ENCODE peak calls at places on chromosomes 6 and 20, in eight cellular contexts. S is HFF-Myc, H is dorsolateral prefrontal cortex, U is lung, A is sigmoid colon, M is MM.1S, F is PC-9, W is GM12865. L is an unnamed sample.

GRCh38 chr6:166025149-166025898 is 142.3 kb downstream of the TBXT start:
- DNase-seq in M (no peak), A (no peak), F (no peak), W (no peak), U (no peak), S (no peak), H (no peak), L (peak)

GRCh38 chr20:56925696-56926101 is 296.6 kb downstream of the TFAP2C start:
- DNase-seq in A (peak), F (no peak), M (no peak), S (no peak), U (no peak), W (no peak), H (no peak), L (no peak)

GRCh38 chr20:14951707-14952106 is 614.3 kb upstream of the FLRT3 start:
- DNase-seq in U (no peak), F (no peak), M (no peak), H (no peak), A (no peak), S (peak), W (no peak), L (peak)

GRCh38 chr6:81606965-81607381 is 145.5 kb downstream of the TENT5A start:
- DNase-seq in W (no peak), F (no peak), U (no peak), A (no peak), H (no peak), M (no peak), S (peak), L (peak)

GRCh38 chr6:107715523-107716321 is 108.4 kb downstream of the SCML4 start:
- DNase-seq in M (no peak), W (no peak), A (no peak), U (no peak), F (peak), H (no peak), S (no peak), L (no peak)

GRCh38 chr6:36590237-36590636 is 3.9 kb upstream of the SRSF3 start:
- DNase-seq in U (no peak), F (peak), M (no peak), A (no peak), H (no peak), S (no peak), W (no peak), L (no peak)

GRCh38 chr20:39699331-39699730 is 737.2 kb downstream of the DHX35 start:
- DNase-seq in S (no peak), H (no peak), M (no peak), U (no peak), W (no peak), A (no peak), F (no peak), L (no peak)

GRCh38 chr20:1876975-1877603 is 18.1 kb upstream of the SIRPA start:
- DNase-seq in S (no peak), A (no peak), W (peak), U (no peak), M (no peak), H (no peak), F (no peak), L (no peak)

GRCh38 chr6:157162756-157163433 is 160.4 kb downstream of the TMEM242 start:
- DNase-seq in H (no peak), U (no peak), W (no peak), S (no peak), F (no peak), A (no peak), M (no peak), L (no peak)

GRCh38 chr6:39794231-39794630 is 2.1 kb downstream of the DAAM2 start:
- DNase-seq in M (no peak), A (no peak), W (no peak), F (no peak), S (no peak), U (no peak), H (no peak), L (no peak)

GRCh38 chr6:136225496-136225895 is 24.6 kb downstream of the MTFR2 start:
- DNase-seq in H (no peak), S (no peak), A (no peak), U (no peak), W (no peak), F (no peak), M (no peak), L (no peak)

GRCh38 chr20:25676164-25676809 is 20.4 kb downstream of the ZNF337 start:
- DNase-seq in F (no peak), M (no peak), A (no peak), U (no peak), W (no peak), H (no peak), S (peak), L (peak)

GRCh38 chr6:14763616-14764015 is 482.3 kb upstream of the JARID2 start:
- DNase-seq in F (no peak), M (no peak), A (no peak), W (no peak), U (no peak), S (no peak), H (no peak), L (no peak)

GRCh38 chr20:8454137-8454712 is 322.2 kb downstream of the PLCB1 start:
- DNase-seq in H (no peak), U (no peak), M (no peak), A (no peak), W (peak), S (peak), F (no peak), L (peak)

GRCh38 chr6:110874880-110875547 is 429 bp downstream of the AMD1 start:
- DNase-seq in U (peak), M (peak), S (no peak), A (peak), W (peak), F (peak), H (no peak), L (no peak)

GRCh38 chr6:150499882-150500312 is 99.8 kb upstream of the PLEKHG1 start:
- DNase-seq in M (no peak), H (no peak), F (peak), A (no peak), S (peak), W (no peak), U (no peak), L (no peak)

GRCh38 chr20:35947489-35947888 is 6.8 kb downstream of the SCAND1 start:
- DNase-seq in U (no peak), M (peak), W (peak), F (no peak), S (no peak), A (no peak), H (no peak), L (no peak)

GRCh38 chr6:6699741-6700367 is 111.3 kb downstream of the LY86 start:
- DNase-seq in W (no peak), M (no peak), U (peak), S (peak), F (peak), A (peak), H (no peak), L (peak)

GRCh38 chr20:34704177-34705007 is at the start of gene TP53INP2:
- DNase-seq in S (peak), W (peak), A (peak), U (peak), M (peak), H (peak), F (peak), L (no peak)
- TF ChIP-seq CTCF in S (no peak), W (no peak), A (no peak), U (no peak), M (no peak), H (no peak), F (no peak), L (no peak)

GRCh38 chr6:170297577-170298330 is 6.9 kb upstream of the DLL1 start:
- DNase-seq in U (no peak), W (no peak), F (no peak), H (no peak), M (no peak), S (no peak), A (no peak), L (no peak)
- H3K4me3 ChIP-seq in U (no peak), W (no peak), F (no peak), H (peak), M (no peak), S (no peak), A (no peak), L (no peak)

DNA sequence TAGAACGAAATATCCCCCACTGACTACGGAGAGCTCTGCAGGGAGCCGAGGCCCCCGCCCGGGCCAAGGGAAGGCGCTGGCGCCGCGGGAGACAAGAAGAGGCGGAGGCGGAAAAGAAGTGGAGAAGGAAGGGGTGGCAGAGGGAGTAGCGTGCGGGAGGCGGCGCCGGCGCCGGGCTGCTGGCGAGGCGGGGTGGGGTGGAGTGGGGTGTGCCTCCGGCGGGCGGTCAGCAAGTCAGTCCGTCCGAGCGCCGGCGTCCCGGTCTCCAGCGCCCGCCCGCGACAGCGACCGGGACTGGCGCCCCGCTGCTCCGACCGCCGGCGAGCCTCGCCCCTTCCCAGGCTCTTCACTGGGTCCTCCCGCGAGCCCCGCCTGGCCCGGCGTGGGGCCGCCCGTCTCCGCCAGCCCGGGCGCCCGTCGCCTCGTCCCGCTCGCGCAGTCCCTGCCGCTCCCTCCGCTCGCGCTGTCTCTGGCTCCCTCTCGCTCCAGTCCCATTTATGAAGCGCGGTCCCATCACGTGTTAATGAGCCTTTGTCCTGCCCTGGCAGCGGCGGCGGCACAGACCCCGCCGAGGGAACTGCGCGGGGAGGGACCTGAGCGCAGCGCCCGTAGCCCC is at the start of gene CNR1:
- DNase-seq in M (peak), F (no peak), H (peak), W (peak), A (peak), S (no peak), U (peak), L (no peak)
- TF ChIP-seq CTCF in M (peak), F (no peak), H (no peak), W (peak), A (peak), S (no peak), U (no peak), L (no peak)

GRCh38 chr6:11025094-11025493 is 19.0 kb downstream of the ELOVL2 start:
- DNase-seq in U (no peak), H (no peak), W (no peak), A (no peak), M (no peak), S (no peak), F (no peak), L (no peak)

GRCh38 chr6:11028959-11029358 is 15.1 kb downstream of the ELOVL2 start:
- DNase-seq in U (no peak), W (no peak), A (no peak), F (no peak), M (no peak), H (no peak), S (no peak), L (no peak)

GRCh38 chr6:11023032-11023431 is 21.1 kb downstream of the ELOVL2 start:
- DNase-seq in F (no peak), U (no peak), W (no peak), H (no peak), A (no peak), M (no peak), S (no peak), L (no peak)

GRCh38 chr6:11027565-11028110 is 16.5 kb downstream of the ELOVL2 start:
- DNase-seq in A (no peak), U (no peak), M (no peak), H (no peak), F (no peak), W (no peak), S (no peak), L (no peak)

DNA sequence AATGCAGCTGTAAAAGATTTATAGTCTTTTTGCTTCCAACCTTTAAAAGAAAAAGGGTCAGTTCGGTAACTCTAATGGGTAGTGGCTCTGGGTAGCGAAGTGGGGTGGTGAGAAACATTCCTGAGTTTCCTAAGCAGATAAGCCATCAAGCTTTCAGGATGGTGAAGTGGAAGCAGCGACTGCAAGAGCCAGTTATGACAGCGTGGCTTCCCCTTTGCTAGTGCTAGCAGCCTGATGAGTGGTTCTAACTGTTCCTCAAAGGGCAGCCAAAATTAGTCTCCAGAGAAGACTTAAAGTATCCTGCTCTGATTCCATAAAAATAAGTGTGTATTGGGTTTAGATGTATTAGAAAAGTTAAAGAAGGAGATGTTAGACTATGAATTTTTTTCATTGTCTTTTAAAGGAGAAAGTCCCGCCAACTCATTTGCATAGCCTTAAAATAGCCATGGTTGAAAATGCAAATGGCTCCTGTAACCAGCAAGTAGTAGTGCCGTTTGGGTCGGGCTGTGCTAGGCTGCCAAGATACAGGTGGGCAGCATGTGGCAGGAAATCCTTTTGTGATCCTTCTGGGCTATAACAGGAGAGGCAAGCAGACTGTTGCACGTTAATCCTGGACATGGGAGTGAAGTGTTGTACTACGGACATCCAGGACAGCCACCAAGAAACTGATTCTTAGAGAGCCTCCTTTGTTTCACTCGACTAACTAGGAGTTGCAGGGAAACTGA is 18.0 kb downstream of the ELOVL2 start:
- DNase-seq in S (no peak), W (peak), U (no peak), M (peak), A (no peak), F (no peak), H (no peak), L (no peak)
- H3K4me3 ChIP-seq in S (no peak), W (peak), U (no peak), M (peak), A (no peak), F (no peak), H (no peak), L (no peak)

L was measured in BJ.